ENCODE peak calls at places on chromosomes 1 and 21, in eight cellular contexts. Q, L, U, D, H, R, X and A are unnamed samples.

GRCh38 chr1:113871597-113872113 is at the start of gene PTPN22:
- DNase-seq in Q (no peak), L (peak; percentile 78), U (no peak), D (no peak), H (peak; percentile 83), R (peak; percentile 88), X (peak; percentile 56), A (peak; percentile 68)

GRCh38 chr1:162689745-162690671 is 57.7 kb downstream of the DDR2 start:
- DNase-seq in Q (no peak), L (no peak), U (no peak), D (no peak), H (peak; percentile 36), R (no peak), X (no peak), A (no peak)

GRCh38 chr1:245537992-245538391 is 383.2 kb downstream of the KIF26B start:
- DNase-seq in Q (no peak), L (no peak), U (no peak), D (no peak), H (peak; percentile 55), R (no peak), X (no peak), A (no peak)

GRCh38 chr1:65758128-65758527 is 34.6 kb upstream of the PDE4B start:
- DNase-seq in Q (no peak), L (no peak), U (no peak), D (no peak), H (no peak), R (no peak), X (no peak), A (no peak)

GRCh38 chr1:79507770-79508169 is 501.2 kb upstream of the ADGRL4 start:
- DNase-seq in Q (no peak), L (no peak), U (no peak), D (no peak), H (no peak), R (no peak), X (no peak), A (no peak)

GRCh38 chr1:198350456-198350855 is 190.0 kb downstream of the ATP6V1G3 start:
- DNase-seq in Q (no peak), L (no peak), U (no peak), D (no peak), H (no peak), R (no peak), X (no peak), A (no peak)

GRCh38 chr21:45723049-45723958 is 79.8 kb downstream of the PCBP3 start:
- DNase-seq in Q (no peak), L (no peak), U (no peak), D (no peak), H (no peak), R (no peak), X (no peak), A (no peak)

GRCh38 chr1:202135221-202135721 is 9.3 kb downstream of the ARL8A start:
- DNase-seq in Q (peak; percentile 73), L (peak; percentile 50), U (no peak), D (peak; percentile 81), H (peak; percentile 54), R (peak; percentile 59), X (peak; percentile 52), A (no peak)

GRCh38 chr1:111973150-111973549 is 16.3 kb downstream of the KCND3 start:
- DNase-seq in Q (no peak), L (no peak), U (no peak), D (no peak), H (no peak), R (no peak), X (no peak), A (no peak)

GRCh38 chr1:25797939-25798338 is 2.1 kb upstream of the SELENON start:
- DNase-seq in Q (no peak), L (peak; percentile 29), U (no peak), D (no peak), H (no peak), R (peak; percentile 36), X (peak; percentile 65), A (peak; percentile 77)
- TF ChIP-seq CTCF in Q (peak; percentile 13), L (no peak), U (peak; percentile 57), D (peak; percentile 33), H (peak; percentile 51), R (peak; percentile 61), X (peak; percentile 29), A (peak; percentile 46)

GRCh38 chr1:4674117-4674516 is 19.7 kb downstream of the AJAP1 start:
- DNase-seq in Q (peak; percentile 22), L (no peak), U (no peak), D (no peak), H (no peak), R (no peak), X (no peak), A (no peak)

GRCh38 chr1:4676258-4676657 is 21.8 kb downstream of the AJAP1 start:
- DNase-seq in Q (peak; percentile 14), L (no peak), U (no peak), D (no peak), H (no peak), R (no peak), X (no peak), A (no peak)

GRCh38 chr1:4673494-4673893 is 19.1 kb downstream of the AJAP1 start:
- DNase-seq in Q (peak; percentile 16), L (no peak), U (no peak), D (no peak), H (no peak), R (no peak), X (no peak), A (no peak)

GRCh38 chr1:4675454-4676186 is 21.2 kb downstream of the AJAP1 start:
- DNase-seq in Q (peak; percentile 39), L (no peak), U (no peak), D (no peak), H (no peak), R (no peak), X (no peak), A (no peak)

DNA sequence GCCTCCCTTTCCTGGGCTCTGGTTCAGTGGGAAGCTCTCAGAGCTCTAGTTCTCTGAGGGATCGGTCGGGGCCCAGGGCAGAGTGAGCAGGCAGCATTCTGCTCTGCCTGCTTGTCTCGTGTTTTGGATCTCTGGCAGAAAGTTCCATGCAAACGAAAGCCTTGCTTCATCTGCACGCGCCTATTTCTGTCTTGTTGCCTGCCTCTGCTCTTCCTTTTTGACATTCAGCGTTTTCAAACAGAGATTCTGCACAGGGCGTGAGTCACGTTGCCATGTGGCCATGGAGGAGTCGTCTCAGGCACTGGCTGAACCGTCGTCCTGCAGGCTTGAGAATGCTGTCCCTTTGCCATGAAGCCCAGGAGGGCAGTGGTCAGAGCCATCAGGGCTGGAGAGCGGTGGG is 20.3 kb downstream of the AJAP1 start:
- DNase-seq in Q (peak; percentile 29), L (no peak), U (no peak), D (no peak), H (no peak), R (no peak), X (no peak), A (no peak)
- H3K4me1 ChIP-seq in Q (no peaks in the 10 kb centered on the region), L (no peaks in the 10 kb centered on the region), U (no peaks in the 10 kb centered on the region), D (no peaks in the 10 kb centered on the region), H (no peaks in the 10 kb centered on the region), R (no peaks in the 10 kb centered on the region), X (no peaks in the 10 kb centered on the region), A (no peaks in the 10 kb centered on the region)

GRCh38 chr1:115671176-115672062 is 29.6 kb downstream of the VANGL1 start:
- DNase-seq in Q (no peak), L (no peak), U (no peak), D (no peak), H (peak; percentile 69), R (peak; percentile 36), X (peak; percentile 71), A (no peak)

GRCh38 chr1:115670476-115671175 is 28.9 kb downstream of the VANGL1 start:
- DNase-seq in Q (no peak), L (no peak), U (no peak), D (no peak), H (peak; percentile 45), R (peak; percentile 86), X (peak; percentile 54), A (no peak)

GRCh38 chr1:115668579-115668978 is 26.8 kb downstream of the VANGL1 start:
- DNase-seq in Q (no peak), L (no peak), U (no peak), D (no peak), H (peak; percentile 57), R (peak; percentile 31), X (no peak), A (no peak)

GRCh38 chr1:115669886-115670285 is 28.1 kb downstream of the VANGL1 start:
- DNase-seq in Q (no peak), L (no peak), U (no peak), D (no peak), H (peak; percentile 43), R (no peak), X (no peak), A (no peak)

GRCh38 chr1:115669002-115669673 is 27.4 kb downstream of the VANGL1 start:
- DNase-seq in Q (no peak), L (no peak), U (no peak), D (no peak), H (peak; percentile 91), R (peak; percentile 60), X (no peak), A (no peak)
- TF ChIP-seq CTCF in Q (no peak), L (no peak), U (no peak), D (no peak), H (no peak), R (no peak), X (no peak), A (no peak)

GRCh38 chr21:42439284-42440186 is 35.8 kb downstream of the UBASH3A start:
- DNase-seq in Q (peak; percentile 48), L (peak; percentile 33), U (no peak), D (no peak), H (no peak), R (no peak), X (no peak), A (no peak)

GRCh38 chr21:42437786-42438185 is 34.1 kb downstream of the UBASH3A start:
- DNase-seq in Q (no peak), L (no peak), U (no peak), D (no peak), H (peak; percentile 2), R (no peak), X (no peak), A (no peak)

GRCh38 chr21:42440187-42440792 is 36.6 kb downstream of the UBASH3A start:
- DNase-seq in Q (peak; percentile 22), L (no peak), U (no peak), D (no peak), H (no peak), R (no peak), X (no peak), A (no peak)

GRCh38 chr21:42436914-42437313 is 33.2 kb downstream of the UBASH3A start:
- DNase-seq in Q (no peak), L (no peak), U (no peak), D (no peak), H (no peak), R (no peak), X (no peak), A (no peak)

DNA sequence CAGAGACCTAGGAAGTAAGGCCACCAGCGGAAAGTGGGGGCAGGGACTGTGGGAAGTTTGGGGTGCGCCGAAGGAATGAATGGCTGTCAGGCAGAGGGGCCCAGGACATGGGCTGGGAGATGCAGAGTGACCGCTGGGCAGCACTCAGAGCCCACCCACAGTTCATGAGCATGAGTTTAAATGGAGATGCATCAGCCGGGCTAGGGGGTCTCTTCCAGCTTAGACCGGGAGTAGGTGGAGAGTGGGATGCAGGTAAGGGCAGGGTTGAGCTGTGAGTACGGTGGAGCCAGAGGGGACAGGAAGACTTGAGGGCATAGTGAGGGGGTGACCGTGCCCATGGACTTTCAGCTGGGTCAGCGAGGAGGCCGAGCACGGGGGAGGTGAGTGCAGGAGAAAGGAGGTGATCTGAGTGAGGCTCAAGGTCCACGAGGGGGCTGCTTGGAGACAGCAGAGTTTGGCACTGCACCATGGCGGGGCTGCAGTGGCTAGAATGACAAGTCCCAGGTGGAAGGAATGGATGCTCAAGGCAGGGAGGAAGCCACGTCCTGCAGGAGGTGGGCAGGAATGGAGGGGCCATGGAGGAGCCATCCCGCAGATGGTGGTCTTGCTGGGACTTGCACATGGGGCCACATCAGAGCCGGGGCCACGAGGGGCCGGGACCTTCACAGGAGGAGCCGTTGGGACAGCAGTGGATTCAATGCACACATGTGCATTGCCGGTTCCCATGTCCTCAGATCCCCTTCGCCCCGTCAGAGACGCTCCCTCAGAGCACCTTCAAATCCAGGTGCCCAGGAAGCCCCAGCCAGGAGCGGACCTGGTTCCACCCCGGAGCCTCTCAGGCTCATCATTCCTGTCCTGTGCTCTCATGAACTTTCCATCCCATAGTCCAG is 34.9 kb downstream of the UBASH3A start:
- DNase-seq in Q (peak; percentile 55), L (no peak), U (no peak), D (no peak), H (no peak), R (no peak), X (no peak), A (no peak)
- H3K4me1 ChIP-seq in Q (no peaks in the 10 kb centered on the region), L (peaks cover 32% of the 10 kb centered on the region), U (no peaks in the 10 kb centered on the region), D (no peaks in the 10 kb centered on the region), H (no peaks in the 10 kb centered on the region), R (no peaks in the 10 kb centered on the region), X (no peaks in the 10 kb centered on the region), A (no peaks in the 10 kb centered on the region)